ENCODE peak calls at places on chromosomes 1 and 21, in six cellular contexts. One of them, this sample, is unnamed.

GRCh38 chr1:183370399-183371058 is 47.7 kb downstream of the NMNAT2 start:
- DNase-seq in stimulated activated CD8-positive, alpha-beta memory T cell treated with anti-CD3 and anti-CD28 coated beads, Interleukin-2, amount 100 ng/mL, for 1 hour: no peak
- DNase-seq in cardiac fibroblast: no peak
- DNase-seq in ACHN: no peak
- DNase-seq in stimulated activated CD4-positive, alpha-beta T cell treated with anti-CD3 and anti-CD28 coated beads, Interleukin-2, amount 100 ng/mL, for 48 hours: no peak
- DNase-seq in tibial artery: no peak
- DNase-seq in this sample: no peak

GRCh38 chr1:156648496-156648895 is 6.6 kb downstream of the BCAN start:
- DNase-seq in cardiac fibroblast: no peak
- DNase-seq in stimulated activated CD8-positive, alpha-beta memory T cell treated with anti-CD3 and anti-CD28 coated beads, Interleukin-2, amount 100 ng/mL, for 1 hour: no peak
- DNase-seq in stimulated activated CD4-positive, alpha-beta T cell treated with anti-CD3 and anti-CD28 coated beads, Interleukin-2, amount 100 ng/mL, for 48 hours: no peak
- DNase-seq in tibial artery: no peak
- DNase-seq in ACHN: no peak
- DNase-seq in this sample: no peak

GRCh38 chr1:65177457-65177856 is 29.5 kb downstream of the AK4 start:
- DNase-seq in tibial artery: no peak
- DNase-seq in cardiac fibroblast: peak
- DNase-seq in ACHN: peak
- DNase-seq in stimulated activated CD4-positive, alpha-beta T cell treated with anti-CD3 and anti-CD28 coated beads, Interleukin-2, amount 100 ng/mL, for 48 hours: no peak
- DNase-seq in stimulated activated CD8-positive, alpha-beta memory T cell treated with anti-CD3 and anti-CD28 coated beads, Interleukin-2, amount 100 ng/mL, for 1 hour: no peak
- DNase-seq in this sample: no peak

GRCh38 chr1:56385314-56385713 is 194.0 kb downstream of the PLPP3 start:
- DNase-seq in stimulated activated CD4-positive, alpha-beta T cell treated with anti-CD3 and anti-CD28 coated beads, Interleukin-2, amount 100 ng/mL, for 48 hours: no peak
- DNase-seq in stimulated activated CD8-positive, alpha-beta memory T cell treated with anti-CD3 and anti-CD28 coated beads, Interleukin-2, amount 100 ng/mL, for 1 hour: no peak
- DNase-seq in ACHN: no peak
- DNase-seq in tibial artery: no peak
- DNase-seq in cardiac fibroblast: no peak
- DNase-seq in this sample: no peak

GRCh38 chr1:145782166-145783099 is 41.5 kb downstream of the RNF115 start:
- DNase-seq in ACHN: peak
- DNase-seq in cardiac fibroblast: peak
- DNase-seq in tibial artery: no peak
- DNase-seq in stimulated activated CD4-positive, alpha-beta T cell treated with anti-CD3 and anti-CD28 coated beads, Interleukin-2, amount 100 ng/mL, for 48 hours: no peak
- DNase-seq in stimulated activated CD8-positive, alpha-beta memory T cell treated with anti-CD3 and anti-CD28 coated beads, Interleukin-2, amount 100 ng/mL, for 1 hour: no peak
- DNase-seq in this sample: no peak

GRCh38 chr1:42319128-42319851 is 15.7 kb downstream of the FOXJ3 start:
- DNase-seq in cardiac fibroblast: peak
- DNase-seq in stimulated activated CD4-positive, alpha-beta T cell treated with anti-CD3 and anti-CD28 coated beads, Interleukin-2, amount 100 ng/mL, for 48 hours: no peak
- DNase-seq in tibial artery: no peak
- DNase-seq in stimulated activated CD8-positive, alpha-beta memory T cell treated with anti-CD3 and anti-CD28 coated beads, Interleukin-2, amount 100 ng/mL, for 1 hour: no peak
- DNase-seq in ACHN: no peak
- DNase-seq in this sample: no peak

GRCh38 chr1:55703726-55704363 is 488.7 kb upstream of the USP24 start:
- DNase-seq in ACHN: no peak
- DNase-seq in stimulated activated CD4-positive, alpha-beta T cell treated with anti-CD3 and anti-CD28 coated beads, Interleukin-2, amount 100 ng/mL, for 48 hours: no peak
- DNase-seq in cardiac fibroblast: no peak
- DNase-seq in stimulated activated CD8-positive, alpha-beta memory T cell treated with anti-CD3 and anti-CD28 coated beads, Interleukin-2, amount 100 ng/mL, for 1 hour: no peak
- DNase-seq in tibial artery: no peak
- DNase-seq in this sample: no peak

GRCh38 chr21:39000496-39000895 is 182.8 kb downstream of the PSMG1 start:
- DNase-seq in stimulated activated CD4-positive, alpha-beta T cell treated with anti-CD3 and anti-CD28 coated beads, Interleukin-2, amount 100 ng/mL, for 48 hours: no peak
- DNase-seq in stimulated activated CD8-positive, alpha-beta memory T cell treated with anti-CD3 and anti-CD28 coated beads, Interleukin-2, amount 100 ng/mL, for 1 hour: no peak
- DNase-seq in tibial artery: no peak
- DNase-seq in ACHN: no peak
- DNase-seq in cardiac fibroblast: peak
- DNase-seq in this sample: no peak

GRCh38 chr1:162168935-162169545 is 99.5 kb downstream of the NOS1AP start:
- DNase-seq in stimulated activated CD4-positive, alpha-beta T cell treated with anti-CD3 and anti-CD28 coated beads, Interleukin-2, amount 100 ng/mL, for 48 hours: no peak
- DNase-seq in cardiac fibroblast: no peak
- DNase-seq in tibial artery: no peak
- DNase-seq in ACHN: no peak
- DNase-seq in stimulated activated CD8-positive, alpha-beta memory T cell treated with anti-CD3 and anti-CD28 coated beads, Interleukin-2, amount 100 ng/mL, for 1 hour: no peak
- DNase-seq in this sample: no peak

GRCh38 chr1:31755197-31755611 is 8.9 kb downstream of the ADGRB2 start:
- DNase-seq in cardiac fibroblast: no peak
- DNase-seq in tibial artery: no peak
- DNase-seq in stimulated activated CD8-positive, alpha-beta memory T cell treated with anti-CD3 and anti-CD28 coated beads, Interleukin-2, amount 100 ng/mL, for 1 hour: no peak
- DNase-seq in ACHN: no peak
- DNase-seq in stimulated activated CD4-positive, alpha-beta T cell treated with anti-CD3 and anti-CD28 coated beads, Interleukin-2, amount 100 ng/mL, for 48 hours: no peak
- DNase-seq in this sample: no peak

GRCh38 chr1:213244664-213245091 is 193.6 kb downstream of the RPS6KC1 start:
- DNase-seq in cardiac fibroblast: peak
- DNase-seq in stimulated activated CD8-positive, alpha-beta memory T cell treated with anti-CD3 and anti-CD28 coated beads, Interleukin-2, amount 100 ng/mL, for 1 hour: no peak
- DNase-seq in stimulated activated CD4-positive, alpha-beta T cell treated with anti-CD3 and anti-CD28 coated beads, Interleukin-2, amount 100 ng/mL, for 48 hours: peak
- DNase-seq in tibial artery: no peak
- DNase-seq in ACHN: peak
- DNase-seq in this sample: peak

GRCh38 chr1:19065526-19066247 is 109.2 kb upstream of the IFFO2 start:
- DNase-seq in stimulated activated CD4-positive, alpha-beta T cell treated with anti-CD3 and anti-CD28 coated beads, Interleukin-2, amount 100 ng/mL, for 48 hours: no peak
- DNase-seq in ACHN: no peak
- DNase-seq in tibial artery: no peak
- DNase-seq in stimulated activated CD8-positive, alpha-beta memory T cell treated with anti-CD3 and anti-CD28 coated beads, Interleukin-2, amount 100 ng/mL, for 1 hour: no peak
- DNase-seq in cardiac fibroblast: no peak
- DNase-seq in this sample: no peak

GRCh38 chr1:163278602-163279001 is 43.2 kb upstream of the NUF2 start:
- DNase-seq in stimulated activated CD4-positive, alpha-beta T cell treated with anti-CD3 and anti-CD28 coated beads, Interleukin-2, amount 100 ng/mL, for 48 hours: no peak
- DNase-seq in ACHN: no peak
- DNase-seq in tibial artery: no peak
- DNase-seq in cardiac fibroblast: no peak
- DNase-seq in stimulated activated CD8-positive, alpha-beta memory T cell treated with anti-CD3 and anti-CD28 coated beads, Interleukin-2, amount 100 ng/mL, for 1 hour: no peak
- DNase-seq in this sample: no peak

GRCh38 chr1:100398648-100399047 is 46.3 kb downstream of the CDC14A start:
- DNase-seq in cardiac fibroblast: no peak
- DNase-seq in ACHN: no peak
- DNase-seq in stimulated activated CD4-positive, alpha-beta T cell treated with anti-CD3 and anti-CD28 coated beads, Interleukin-2, amount 100 ng/mL, for 48 hours: no peak
- DNase-seq in tibial artery: no peak
- DNase-seq in stimulated activated CD8-positive, alpha-beta memory T cell treated with anti-CD3 and anti-CD28 coated beads, Interleukin-2, amount 100 ng/mL, for 1 hour: no peak
- DNase-seq in this sample: no peak

GRCh38 chr1:15797614-15798390 is 9.6 kb downstream of the UQCRHL start:
- DNase-seq in cardiac fibroblast: peak
- DNase-seq in ACHN: peak
- DNase-seq in tibial artery: no peak
- DNase-seq in stimulated activated CD4-positive, alpha-beta T cell treated with anti-CD3 and anti-CD28 coated beads, Interleukin-2, amount 100 ng/mL, for 48 hours: no peak
- DNase-seq in stimulated activated CD8-positive, alpha-beta memory T cell treated with anti-CD3 and anti-CD28 coated beads, Interleukin-2, amount 100 ng/mL, for 1 hour: no peak
- DNase-seq in this sample: no peak

This sample was measured in CMK.